ENCODE peak calls at places on chromosomes 6 and 20, in nine cellular contexts. S, O, K, H, C, G, M, A and U are unnamed samples.

GRCh38 chr6:11354019-11354418 is 121.6 kb upstream of the NEDD9 start:
- DNase-seq in S (no peak), O (peak), K (peak), H (no peak), C (peak), G (peak), M (peak), A (peak), U (no peak)

GRCh38 chr6:72616406-72617015 is 5.4 kb upstream of the KCNQ5 start:
- DNase-seq in S (no peak), O (no peak), K (no peak), H (no peak), C (peak), G (peak), M (no peak), A (no peak), U (no peak)

GRCh38 chr6:26312501-26313390 is 52.3 kb upstream of the BTN3A2 start:
- DNase-seq in S (peak), O (no peak), K (peak), H (peak), C (peak), G (peak), M (peak), A (peak), U (peak)

GRCh38 chr6:51702851-51703250 is 384.6 kb downstream of the PKHD1 start:
- DNase-seq in S (no peak), O (no peak), K (no peak), H (no peak), C (no peak), G (no peak), M (no peak), A (no peak), U (no peak)

GRCh38 chr6:36822506-36823269 is 16.6 kb downstream of the CPNE5 start:
- DNase-seq in S (no peak), O (no peak), K (peak), H (no peak), C (no peak), G (peak), M (no peak), A (no peak), U (no peak)

GRCh38 chr20:25476106-25477105 is 68.9 kb downstream of the GINS1 start:
- DNase-seq in S (no peak), O (no peak), K (no peak), H (no peak), C (no peak), G (no peak), M (no peak), A (no peak), U (no peak)

GRCh38 chr6:142301421-142302391 is at the start of gene ADGRG6:
- DNase-seq in S (peak), O (no peak), K (peak), H (peak), C (peak), G (peak), M (peak), A (peak), U (peak)

GRCh38 chr20:61445138-61445537 is 193.1 kb downstream of the CDH4 start:
- DNase-seq in S (no peak), O (no peak), K (no peak), H (no peak), C (no peak), G (no peak), M (no peak), A (no peak), U (no peak)

GRCh38 chr20:59723108-59723500 is 118.8 kb downstream of the PHACTR3 start:
- DNase-seq in S (no peak), O (no peak), K (no peak), H (no peak), C (no peak), G (no peak), M (no peak), A (peak), U (no peak)

GRCh38 chr6:4924872-4925271 is 79.0 kb downstream of the RPP40 start:
- DNase-seq in S (no peak), O (no peak), K (no peak), H (no peak), C (no peak), G (no peak), M (no peak), A (no peak), U (no peak)

GRCh38 chr20:47389867-47390347 is 33.4 kb upstream of the ZMYND8 start:
- DNase-seq in S (no peak), O (no peak), K (no peak), H (no peak), C (peak), G (peak), M (no peak), A (no peak), U (no peak)

GRCh38 chr20:59253325-59253724 is 47.1 kb upstream of the EDN3 start:
- DNase-seq in S (no peak), O (no peak), K (no peak), H (no peak), C (no peak), G (no peak), M (no peak), A (no peak), U (no peak)

GRCh38 chr6:116476021-116476678 is 15.0 kb downstream of the CALHM6 start:
- DNase-seq in S (no peak), O (no peak), K (no peak), H (no peak), C (peak), G (peak), M (no peak), A (no peak), U (no peak)

GRCh38 chr20:17507032-17507431 is 24.1 kb downstream of the BFSP1 start:
- DNase-seq in S (no peak), O (no peak), K (no peak), H (no peak), C (no peak), G (no peak), M (no peak), A (no peak), U (no peak)

GRCh38 chr6:53112404-53112803 is 36.2 kb downstream of the GCM1 start:
- DNase-seq in S (no peak), O (no peak), K (no peak), H (no peak), C (no peak), G (no peak), M (no peak), A (no peak), U (no peak)

GRCh38 chr6:163793584-163793983 is 379.1 kb downstream of the QKI start:
- DNase-seq in S (no peak), O (no peak), K (no peak), H (no peak), C (peak), G (peak), M (no peak), A (no peak), U (no peak)

GRCh38 chr6:106847116-106847515 is 127.4 kb downstream of the CD24 start:
- DNase-seq in S (no peak), O (no peak), K (no peak), H (no peak), C (no peak), G (no peak), M (no peak), A (no peak), U (peak)

GRCh38 chr6:41878961-41879405 is 16.2 kb downstream of the USP49 start:
- DNase-seq in S (no peak), O (no peak), K (no peak), H (no peak), C (peak), G (peak), M (no peak), A (no peak), U (no peak)

GRCh38 chr6:35343092-35343834 is 905 bp downstream of the PPARD start:
- DNase-seq in S (no peak), O (no peak), K (peak), H (no peak), C (peak), G (peak), M (peak), A (peak), U (no peak)

DNA sequence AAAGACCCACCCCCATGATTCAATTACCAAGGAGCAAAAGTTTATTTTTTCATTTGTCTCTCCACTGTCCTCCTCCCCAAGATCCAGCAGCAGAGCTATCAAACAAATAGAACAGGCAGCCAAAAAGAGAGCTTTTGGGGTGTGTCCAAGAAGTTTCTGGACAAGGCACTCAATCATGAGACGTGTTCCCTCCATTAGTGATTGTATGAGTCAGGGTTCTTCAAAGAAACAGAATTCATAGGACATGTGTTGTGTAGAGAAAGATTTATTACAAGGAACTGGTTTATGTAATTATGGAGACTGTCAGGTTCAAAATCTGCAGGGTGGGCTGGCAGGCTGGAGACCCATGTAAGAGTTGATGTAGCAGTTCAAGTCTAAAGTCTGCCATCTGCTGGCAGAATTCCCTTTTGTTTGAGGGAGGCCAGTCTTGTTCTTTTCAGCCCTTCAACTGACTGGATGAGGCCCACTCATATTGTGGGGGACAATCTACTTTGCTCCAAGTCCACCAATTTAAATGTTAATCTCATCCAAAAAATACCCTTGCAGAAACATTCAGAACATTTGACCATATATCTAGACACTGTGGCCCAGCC is 248.1 kb upstream of the OPRM1 start:
- DNase-seq in S (no peak), O (no peak), K (no peak), H (no peak), C (peak), G (peak), M (no peak), A (no peak), U (no peak)
- TF ChIP-seq CTCF in S (peak), O (no peak), K (peak), H (peak), C (no peak), G (peak), M (peak), A (no peak), U (no peak)

GRCh38 chr20:43953919-43954617 is 39.4 kb downstream of the TOX2 start:
- DNase-seq in S (no peak), O (no peak), K (no peak), H (no peak), C (no peak), G (peak), M (no peak), A (no peak), U (no peak)
- TF ChIP-seq CTCF in S (no peak), O (no peak), K (no peak), H (no peak), C (peak), G (no peak), M (no peak), A (no peak), U (no peak)

DNA sequence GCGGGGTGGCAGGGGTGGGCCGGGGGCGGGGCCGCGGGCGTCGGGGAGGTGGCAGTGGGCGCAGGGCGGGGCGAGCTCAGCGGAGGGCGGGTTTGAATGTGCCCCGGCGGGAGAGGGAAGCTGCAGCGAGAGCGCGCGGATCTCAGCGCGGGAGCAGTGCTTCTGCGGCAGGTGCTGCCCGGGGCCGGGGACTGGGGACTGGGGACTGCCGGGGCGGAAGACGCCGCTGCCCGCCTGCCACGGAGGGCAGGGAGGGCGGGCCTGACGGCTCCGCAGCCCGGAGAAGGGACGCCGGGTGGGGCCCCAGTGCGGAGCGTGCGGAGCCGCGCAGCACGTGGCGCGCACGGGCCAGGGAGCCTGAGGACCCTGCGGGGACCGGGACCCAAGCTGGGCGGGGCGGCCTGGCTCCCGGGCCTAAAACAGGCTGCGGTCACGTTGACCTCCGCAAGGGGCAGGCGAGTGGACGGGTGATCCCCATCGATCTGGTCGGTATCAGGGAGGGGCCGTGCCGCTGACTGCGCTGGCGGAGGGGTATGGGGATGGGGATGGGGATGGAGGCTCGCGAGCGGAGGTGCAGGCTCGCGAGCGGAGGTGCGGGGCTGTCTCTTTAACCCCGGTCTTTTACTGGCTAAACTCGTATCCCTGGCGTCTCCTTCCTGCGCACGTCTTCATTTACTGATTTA is at the start of gene SLC29A1:
- DNase-seq in S (peak), O (peak), K (peak), H (peak), C (peak), G (no peak), M (peak), A (peak), U (peak)
- TF ChIP-seq CTCF in S (peak), O (no peak), K (peak), H (peak), C (no peak), G (no peak), M (no peak), A (no peak), U (no peak)

GRCh38 chr6:138078491-138078890 is 28.7 kb downstream of the PERP start:
- DNase-seq in S (no peak), O (no peak), K (no peak), H (no peak), C (no peak), G (no peak), M (no peak), A (no peak), U (no peak)

GRCh38 chr6:138084904-138085838 is 22.0 kb downstream of the PERP start:
- DNase-seq in S (no peak), O (no peak), K (no peak), H (no peak), C (no peak), G (no peak), M (no peak), A (no peak), U (no peak)

GRCh38 chr6:138086573-138087196 is 20.5 kb downstream of the PERP start:
- DNase-seq in S (no peak), O (no peak), K (no peak), H (peak), C (peak), G (no peak), M (no peak), A (no peak), U (no peak)

GRCh38 chr6:138085839-138086222 is 21.4 kb downstream of the PERP start:
- DNase-seq in S (no peak), O (no peak), K (no peak), H (no peak), C (no peak), G (no peak), M (no peak), A (no peak), U (no peak)

GRCh38 chr6:138082232-138082631 is 25.0 kb downstream of the PERP start:
- DNase-seq in S (no peak), O (no peak), K (no peak), H (no peak), C (no peak), G (no peak), M (no peak), A (no peak), U (no peak)
- TF ChIP-seq CTCF in S (no peak), O (no peak), K (no peak), H (no peak), C (no peak), G (no peak), M (no peak), A (no peak), U (no peak)

DNA sequence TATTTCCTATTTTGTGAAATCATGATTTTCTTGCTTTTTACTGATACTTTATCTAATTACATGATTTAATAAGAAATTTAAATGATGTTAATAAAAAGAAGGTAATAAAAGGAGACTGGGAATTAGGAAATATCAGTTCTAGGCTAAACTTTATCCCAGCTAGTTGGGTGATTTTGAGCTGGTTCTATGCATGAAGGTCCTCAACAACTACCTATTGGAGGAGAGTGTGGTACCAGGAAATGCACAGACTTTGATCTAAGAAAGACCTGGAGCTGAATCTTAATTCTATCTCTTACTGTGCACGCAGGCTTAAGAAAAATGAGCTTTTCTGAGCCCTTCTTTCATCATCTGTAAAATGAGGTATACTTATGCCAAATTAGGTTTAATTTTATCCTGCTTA is 4.8 kb downstream of the SYNE1 start:
- DNase-seq in S (no peak), O (no peak), K (no peak), H (no peak), C (no peak), G (no peak), M (no peak), A (no peak), U (no peak)
- TF ChIP-seq CTCF in S (no peak), O (no peak), K (no peak), H (no peak), C (no peak), G (no peak), M (no peak), A (no peak), U (no peak)

GRCh38 chr6:100203391-100203790 is 209.4 kb upstream of the MCHR2 start:
- DNase-seq in S (no peak), O (no peak), K (no peak), H (no peak), C (peak), G (peak), M (no peak), A (no peak), U (no peak)

GRCh38 chr6:100202417-100203194 is 208.6 kb upstream of the MCHR2 start:
- DNase-seq in S (no peak), O (no peak), K (no peak), H (no peak), C (peak), G (peak), M (no peak), A (no peak), U (no peak)
- TF ChIP-seq CTCF in S (no peak), O (no peak), K (no peak), H (no peak), C (no peak), G (no peak), M (no peak), A (no peak), U (no peak)

DNA sequence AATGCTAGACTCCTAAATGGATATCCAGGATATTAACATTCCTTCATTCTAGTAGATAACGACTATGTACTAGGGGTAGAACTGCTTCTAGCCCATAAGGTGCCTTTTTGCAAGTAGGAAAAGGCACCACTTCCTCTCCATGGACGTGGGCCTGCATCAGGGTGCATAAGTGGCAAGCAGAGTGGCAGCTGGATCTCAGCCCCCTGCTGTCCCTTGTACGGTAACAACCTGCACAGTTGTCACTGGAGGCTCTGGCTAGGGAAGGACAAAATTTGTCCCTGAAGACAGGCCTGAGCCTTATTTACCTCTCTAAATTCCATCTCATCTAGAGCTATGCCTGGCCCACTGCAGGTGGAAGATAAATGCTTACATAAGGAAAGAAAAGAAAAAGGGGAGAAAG is 42.5 kb upstream of the SAYSD1 start:
- DNase-seq in S (no peak), O (no peak), K (no peak), H (no peak), C (no peak), G (no peak), M (no peak), A (no peak), U (no peak)
- TF ChIP-seq CTCF in S (no peak), O (no peak), K (no peak), H (peak), C (no peak), G (no peak), M (no peak), A (no peak), U (no peak)